ENCODE peak calls at places on chromosome 17, in ten cellular contexts. V, M, R, N, F, I, A, Z, W and S are unnamed samples.

GRCh38 chr17:80454557-80455327 is 21.7 kb downstream of the NPTX1 start:
- DNase-seq in V (peak), M (peak), R (peak), N (peak), F (peak), I (peak), A (peak), Z (peak), W (peak), S (peak)

GRCh38 chr17:9529033-9529748 is 46.4 kb downstream of the STX8 start:
- DNase-seq in V (no peak), M (no peak), R (no peak), N (no peak), F (peak), I (no peak), A (no peak), Z (no peak), W (no peak), S (no peak)

GRCh38 chr17:44043326-44043725 is 23.1 kb downstream of the LSM12 start:
- DNase-seq in V (no peak), M (no peak), R (no peak), N (peak), F (peak), I (no peak), A (no peak), Z (no peak), W (no peak), S (no peak)

GRCh38 chr17:64385187-64386083 is 5.2 kb downstream of the PECAM1 start:
- DNase-seq in V (no peak), M (peak), R (no peak), N (peak), F (peak), I (no peak), A (peak), Z (no peak), W (no peak), S (no peak)

GRCh38 chr17:34254651-34255380 is at the start of gene CCL2:
- DNase-seq in V (no peak), M (no peak), R (no peak), N (peak), F (peak), I (no peak), A (no peak), Z (no peak), W (no peak), S (no peak)

GRCh38 chr17:9238340-9239259 is 217.3 kb downstream of the NTN1 start:
- DNase-seq in V (no peak), M (no peak), R (no peak), N (no peak), F (no peak), I (no peak), A (no peak), Z (no peak), W (no peak), S (no peak)

GRCh38 chr17:58808609-58809563 is 53.2 kb downstream of the PPM1E start:
- DNase-seq in V (no peak), M (no peak), R (no peak), N (no peak), F (no peak), I (no peak), A (no peak), Z (no peak), W (no peak), S (no peak)

GRCh38 chr17:13030459-13031305 is 12.9 kb upstream of the ELAC2 start:
- DNase-seq in V (peak), M (no peak), R (peak), N (no peak), F (peak), I (no peak), A (peak), Z (no peak), W (no peak), S (peak)

GRCh38 chr17:80422981-80423380 is 8.0 kb downstream of the ENDOV start:
- DNase-seq in V (no peak), M (no peak), R (no peak), N (peak), F (no peak), I (no peak), A (no peak), Z (no peak), W (no peak), S (no peak)

GRCh38 chr17:57956311-57957119 is 1.3 kb upstream of the CUEDC1 start:
- DNase-seq in V (peak), M (no peak), R (peak), N (no peak), F (no peak), I (no peak), A (peak), Z (no peak), W (peak), S (no peak)

GRCh38 chr17:50564916-50565315 is 4.4 kb downstream of the CACNA1G start:
- DNase-seq in V (no peak), M (no peak), R (no peak), N (peak), F (peak), I (no peak), A (no peak), Z (no peak), W (no peak), S (no peak)